ENCODE peak calls at places on chromosomes 7 and 10, in eight cellular contexts. D is hepatocyte, L is left ventricle myocardium inferior, Y is BJ, N is fibroblast of the aortic adventitia, S is RWPE1, O is GM20000, U is neural crest cell. J is an unnamed sample.

GRCh38 chr7:120272261-120272895 is 597 bp upstream of the KCND2 start:
- DNase-seq in D (peak; percentile 67), L (no peak), Y (no peak), N (peak; percentile 82), S (peak; percentile 56), O (peak; percentile 78), U (no peak), J (peak; percentile 70)

GRCh38 chr10:63605568-63605967 is 84.4 kb downstream of the REEP3 start:
- DNase-seq in D (peak; percentile 77), L (no peak), Y (no peak), N (no peak), S (no peak), O (no peak), U (no peak), J (no peak)

GRCh38 chr10:30732671-30733070 is 103.1 kb upstream of the LYZL2 start:
- DNase-seq in D (no peak), L (no peak), Y (no peak), N (no peak), S (no peak), O (no peak), U (no peak), J (no peak)

GRCh38 chr7:84113286-84113685 is 81.3 kb downstream of the SEMA3A start:
- DNase-seq in D (no peak), L (no peak), Y (no peak), N (no peak), S (no peak), O (no peak), U (no peak), J (peak; percentile 36)

GRCh38 chr7:152462995-152463713 is 27.4 kb upstream of the KMT2C start:
- DNase-seq in D (peak; percentile 81), L (no peak), Y (no peak), N (peak; percentile 71), S (peak; percentile 13), O (no peak), U (no peak), J (peak; percentile 74)

GRCh38 chr7:107068156-107068555 is 23.7 kb downstream of the PRKAR2B start:
- DNase-seq in D (no peak), L (no peak), Y (no peak), N (no peak), S (no peak), O (no peak), U (no peak), J (no peak)

GRCh38 chr7:132298782-132299181 is 277.5 kb downstream of the PLXNA4 start:
- DNase-seq in D (peak; percentile 44), L (no peak), Y (no peak), N (peak; percentile 57), S (peak; percentile 26), O (no peak), U (no peak), J (peak; percentile 57)

GRCh38 chr10:70684374-70684773 is 12.1 kb downstream of the ADAMTS14 start:
- DNase-seq in D (no peak), L (no peak), Y (no peak), N (no peak), S (no peak), O (no peak), U (no peak), J (no peak)

GRCh38 chr7:128833148-128833938 is 3.1 kb downstream of the FLNC start:
- DNase-seq in D (peak; percentile 71), L (peak; percentile 77), Y (no peak), N (peak; percentile 95), S (no peak), O (no peak), U (no peak), J (peak; percentile 95)

GRCh38 chr7:2785071-2785500 is 59.0 kb downstream of the GNA12 start:
- DNase-seq in D (no peak), L (no peak), Y (no peak), N (peak; percentile 69), S (no peak), O (peak; percentile 71), U (no peak), J (peak; percentile 68)

GRCh38 chr10:53140516-53140915 is 367.9 kb upstream of the MBL2 start:
- DNase-seq in D (no peak), L (no peak), Y (no peak), N (peak; percentile 31), S (no peak), O (no peak), U (no peak), J (peak; percentile 28)

GRCh38 chr7:157309990-157310668 is 26.7 kb upstream of the DNAJB6 start:
- DNase-seq in D (no peak), L (no peak), Y (peak; percentile 94), N (peak; percentile 89), S (peak; percentile 82), O (no peak), U (no peak), J (peak; percentile 88)

GRCh38 chr10:32005050-32005449 is 51.2 kb downstream of the KIF5B start:
- DNase-seq in D (peak; percentile 49), L (no peak), Y (no peak), N (peak; percentile 55), S (peak; percentile 30), O (peak; percentile 47), U (peak; percentile 29), J (peak; percentile 68)

GRCh38 chr10:118961401-118961800 is 68.1 kb upstream of the NANOS1 start:
- DNase-seq in D (no peak), L (no peak), Y (no peak), N (no peak), S (no peak), O (no peak), U (no peak), J (no peak)

DNA sequence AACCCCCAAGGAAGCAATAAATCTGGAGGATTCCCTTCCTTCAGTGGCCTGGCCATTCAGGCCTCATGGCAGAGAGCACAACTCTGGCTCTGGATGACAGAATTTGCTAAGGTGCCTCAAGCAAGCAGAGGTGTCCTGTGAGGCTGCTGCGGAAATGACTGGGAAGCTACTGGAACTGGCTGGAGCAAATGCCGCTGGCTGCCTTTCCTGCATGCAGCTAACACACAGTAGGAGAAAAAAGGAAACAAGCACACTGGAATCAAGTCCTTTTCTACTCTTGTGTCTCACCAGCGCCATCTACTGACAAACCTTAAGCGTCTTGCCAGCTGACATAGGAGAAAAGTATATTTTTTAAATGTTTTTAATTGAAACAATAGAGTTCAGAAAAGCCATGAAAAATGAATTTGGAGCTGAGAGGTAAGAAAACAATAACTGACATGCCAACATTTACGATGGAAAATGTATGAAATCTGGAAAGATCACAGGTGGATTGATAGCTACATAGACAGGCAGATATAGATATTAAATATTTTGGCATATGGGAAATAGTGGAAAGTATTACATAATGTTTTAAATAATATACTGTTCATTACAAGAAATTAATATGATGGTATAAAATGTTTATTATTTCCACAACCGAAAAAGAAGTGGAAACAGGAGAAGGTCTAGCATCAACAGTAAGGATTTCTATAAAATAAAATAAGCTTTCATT is 951.6 kb downstream of the ANKRD7 start:
- DNase-seq in D (peak; percentile 90), L (no peak), Y (no peak), N (peak; percentile 46), S (peak; percentile 13), O (peak; percentile 30), U (peak; percentile 67), J (peak; percentile 67)
- TF ChIP-seq CTCF in D (peak; percentile 98), L (peak; percentile 61), Y (peak; percentile 47), N (peak; percentile 49), S (peak; percentile 92), O (peak; percentile 54), U (peak; percentile 91), J (peak; percentile 71)

GRCh38 chr10:90927293-90927692 is 6.4 kb upstream of the ANKRD1 start:
- DNase-seq in D (no peak), L (no peak), Y (no peak), N (no peak), S (no peak), O (no peak), U (no peak), J (no peak)

GRCh38 chr10:90930971-90931841 is 10.3 kb upstream of the ANKRD1 start:
- DNase-seq in D (peak; percentile 67), L (peak; percentile 58), Y (peak; percentile 88), N (peak; percentile 98), S (no peak), O (no peak), U (no peak), J (peak; percentile 95)

GRCh38 chr10:90925078-90926029 is 4.5 kb upstream of the ANKRD1 start:
- DNase-seq in D (no peak), L (no peak), Y (no peak), N (no peak), S (no peak), O (no peak), U (no peak), J (no peak)

GRCh38 chr10:90930070-90930837 is 9.4 kb upstream of the ANKRD1 start:
- DNase-seq in D (peak; percentile 57), L (peak; percentile 24), Y (peak; percentile 81), N (peak; percentile 96), S (no peak), O (no peak), U (no peak), J (peak; percentile 92)

DNA sequence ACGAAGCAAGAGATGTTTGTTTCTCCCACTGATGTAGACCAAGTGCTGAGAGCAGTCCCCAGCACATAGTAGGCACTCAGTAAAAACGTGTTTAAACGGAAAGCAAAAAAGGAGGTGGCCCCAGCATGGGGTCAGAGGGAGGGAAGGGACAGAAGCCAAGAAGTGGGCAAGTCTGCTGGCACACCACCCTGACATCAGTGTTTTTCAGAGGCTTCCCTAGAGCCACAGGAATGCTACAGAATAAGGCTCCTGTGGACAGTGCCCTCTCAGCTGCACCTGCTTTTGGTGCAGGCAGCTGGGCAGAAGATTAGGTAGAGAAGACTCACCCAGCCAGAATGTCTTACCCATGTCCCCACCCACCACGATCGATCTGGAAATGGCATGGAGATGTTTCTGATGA is 8.3 kb upstream of the ANKRD1 start:
- DNase-seq in D (no peak), L (no peak), Y (no peak), N (no peak), S (no peak), O (no peak), U (no peak), J (no peak)
- TF ChIP-seq CTCF in D (no peak), L (no peak), Y (no peak), N (no peak), S (no peak), O (no peak), U (no peak), J (no peak)

DNA sequence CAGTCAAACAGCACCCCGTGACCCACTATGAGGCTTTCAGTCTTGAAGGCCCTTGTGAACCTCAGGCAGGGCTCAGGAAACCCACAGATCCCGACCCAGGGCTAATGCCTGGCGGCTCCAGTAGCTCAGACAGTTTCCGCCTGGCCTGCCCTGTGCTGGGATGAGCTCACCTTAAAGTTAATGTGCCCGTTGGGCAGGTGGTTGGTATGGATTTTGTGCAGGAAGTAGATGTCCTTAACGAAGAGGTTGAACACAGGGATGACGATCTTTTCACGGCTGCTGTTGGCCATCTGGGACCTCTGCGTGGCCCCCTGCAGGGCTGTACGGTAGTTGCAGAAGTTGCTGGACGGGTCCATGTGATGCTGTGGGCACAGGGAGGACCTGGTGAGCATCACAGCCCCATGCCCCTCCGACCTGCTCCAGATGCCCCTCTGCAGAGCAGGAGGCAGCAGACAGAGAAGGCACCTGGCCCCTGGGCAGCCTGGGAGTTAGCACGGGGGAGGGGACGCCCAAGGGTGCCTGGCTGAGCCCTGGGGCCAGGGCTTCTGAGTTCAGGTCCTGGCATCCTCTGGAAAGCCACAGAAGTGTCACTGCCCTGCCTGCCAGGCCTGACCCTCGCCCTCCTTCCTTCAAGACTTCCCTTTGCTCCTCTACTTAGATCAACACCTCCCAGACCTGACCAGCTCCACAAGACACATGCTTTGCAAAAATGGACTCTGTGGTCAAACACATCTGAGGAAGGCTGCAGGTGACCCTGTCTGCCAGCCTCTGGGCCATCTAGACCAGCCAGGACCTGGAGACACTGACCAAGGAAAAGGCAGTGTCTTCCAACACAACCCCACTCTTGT is 59.8 kb downstream of the CSGALNACT2 start:
- DNase-seq in D (no peak), L (no peak), Y (no peak), N (no peak), S (no peak), O (peak; percentile 59), U (no peak), J (no peak)
- TF ChIP-seq CTCF in D (no peak), L (no peak), Y (peak; percentile 51), N (peak; percentile 34), S (no peak), O (peak; percentile 55), U (peak; percentile 48), J (peak; percentile 40)

GRCh38 chr7:117134885-117135552 is 181.7 kb downstream of the ST7 start:
- DNase-seq in D (no peak), L (no peak), Y (no peak), N (no peak), S (no peak), O (no peak), U (no peak), J (no peak)
- TF ChIP-seq CTCF in D (no peak), L (no peak), Y (no peak), N (no peak), S (no peak), O (no peak), U (no peak), J (no peak)

J was measured in fibroblast of pulmonary artery.